ENCODE peak calls at places on chromosomes 12 and 14, in six cellular contexts. K is T-helper 2 cell, M is pancreas, A is progenitor cell of endocrine pancreas, I is HEK293T, G is COR-L47. E is an unnamed sample.

GRCh38 chr14:85853996-85854526 is 324.1 kb downstream of the FLRT2 start:
- DNase-seq in K (no peak), M (no peak), A (no peak), I (no peak), G (no peak), E (no peak)

GRCh38 chr12:9634177-9634803 is 26.6 kb upstream of the KLRB1 start:
- DNase-seq in K (peak), M (no peak), A (peak), I (peak), G (no peak), E (peak)

GRCh38 chr12:108313609-108314331 is 25.3 kb downstream of the CMKLR1 start:
- DNase-seq in K (no peak), M (no peak), A (no peak), I (no peak), G (no peak), E (peak)

GRCh38 chr12:116278259-116278595 is 734 bp upstream of the MED13L start:
- DNase-seq in K (no peak), M (no peak), A (no peak), I (no peak), G (no peak), E (no peak)

GRCh38 chr14:20754308-20754707 is 8.6 kb downstream of the EDDM3A start:
- DNase-seq in K (no peak), M (peak), A (no peak), I (no peak), G (no peak), E (no peak)

GRCh38 chr14:101068958-101069549 is 165.5 kb upstream of the RTL1 start:
- DNase-seq in K (no peak), M (no peak), A (peak), I (no peak), G (no peak), E (no peak)

GRCh38 chr14:23351681-23352505 is 794 bp downstream of the SLC22A17 start:
- DNase-seq in K (no peak), M (no peak), A (no peak), I (no peak), G (peak), E (peak)

GRCh38 chr14:58199726-58200479 is at the start of gene ACTR10:
- DNase-seq in K (peak), M (peak), A (peak), I (peak), G (peak), E (peak)

GRCh38 chr14:100590726-100591452 is 3.7 kb upstream of the BEGAIN start:
- DNase-seq in K (no peak), M (no peak), A (no peak), I (no peak), G (no peak), E (no peak)

GRCh38 chr12:6197996-6198395 is 2.2 kb upstream of the CD9 start:
- DNase-seq in K (no peak), M (no peak), A (no peak), I (no peak), G (no peak), E (no peak)

GRCh38 chr12:2212971-2213869 is 160.4 kb downstream of the CACNA1C start:
- DNase-seq in K (no peak), M (no peak), A (no peak), I (peak), G (no peak), E (peak)

GRCh38 chr14:34750670-34751069 is 36.3 kb upstream of the CFL2 start:
- DNase-seq in K (no peak), M (no peak), A (no peak), I (no peak), G (no peak), E (no peak)

GRCh38 chr12:52062167-52063080 is 7.4 kb upstream of the ATG101 start:
- DNase-seq in K (no peak), M (no peak), A (no peak), I (no peak), G (no peak), E (no peak)

GRCh38 chr14:60655114-60655897 is 6.0 kb upstream of the SIX1 start:
- DNase-seq in K (no peak), M (no peak), A (no peak), I (no peak), G (no peak), E (no peak)

GRCh38 chr12:5170894-5171293 is 127.2 kb downstream of the KCNA5 start:
- DNase-seq in K (no peak), M (no peak), A (no peak), I (no peak), G (no peak), E (no peak)

GRCh38 chr12:100427078-100427477 is 46.6 kb upstream of the NR1H4 start:
- DNase-seq in K (no peak), M (no peak), A (no peak), I (no peak), G (no peak), E (no peak)

GRCh38 chr14:94936901-94937321 is 167.0 kb upstream of the GSC start:
- DNase-seq in K (no peak), M (peak), A (no peak), I (no peak), G (no peak), E (peak)

GRCh38 chr12:31323466-31324115 is 2.4 kb downstream of the SINHCAF start:
- DNase-seq in K (peak), M (no peak), A (no peak), I (no peak), G (no peak), E (peak)

GRCh38 chr12:113152835-113153814 is 3.6 kb downstream of the CFAP73 start:
- DNase-seq in K (peak), M (peak), A (peak), I (peak), G (peak), E (peak)

GRCh38 chr12:81257952-81258551 is 180.2 kb downstream of the ACSS3 start:
- DNase-seq in K (no peak), M (no peak), A (no peak), I (peak), G (peak), E (peak)

GRCh38 chr12:111842556-111843396 is 748 bp downstream of the MAPKAPK5 start:
- DNase-seq in K (no peak), M (peak), A (peak), I (peak), G (no peak), E (no peak)

GRCh38 chr12:121570467-121571283 is 10.1 kb downstream of the KDM2B start:
- DNase-seq in K (no peak), M (no peak), A (no peak), I (no peak), G (no peak), E (no peak)

E was measured in Ammon's horn.